ENCODE peak calls at places on chromosomes 4 and X, in four cellular contexts. S is cardiac muscle cell, R is heart right ventricle, E is OCI-LY7. L is an unnamed sample.

GRCh38 chr4:2333356-2333841 is 71.5 kb upstream of the MXD4 start:
- DNase-seq in S (no peak), E (no peak), R (no peak), L (peak; percentile 48)

GRCh38 chr4:184805462-184806245 is 20.1 kb downstream of the ACSL1 start:
- DNase-seq in E (no peak), R (peak; percentile 87), S (no peak), L (peak; percentile 68)

GRCh38 chrX:45422216-45422925 is 221.7 kb upstream of the DIPK2B start:
- DNase-seq in R (no peak), S (no peak), E (no peak), L (no peak)

GRCh38 chr4:79455216-79455615 is 47.2 kb upstream of the GK2 start:
- DNase-seq in E (no peak), R (no peak), S (peak; percentile 65), L (no peak)

GRCh38 chr4:118557298-118557851 is 127.8 kb upstream of the METTL14 start:
- DNase-seq in E (no peak), S (peak; percentile 42), R (no peak), L (no peak)

GRCh38 chr4:108172231-108172779 is 3.6 kb upstream of the LEF1 start:
- DNase-seq in E (peak; percentile 39), R (peak; percentile 6), S (peak; percentile 29), L (peak; percentile 67)

GRCh38 chrX:10990418-10990817 is 120.7 kb upstream of the HCCS start:
- DNase-seq in R (no peak), S (no peak), E (no peak), L (no peak)

GRCh38 chrX:54044877-54045328 is 630 bp upstream of the PHF8 start:
- DNase-seq in R (no peak), S (no peak), E (no peak), L (peak; percentile 7)

GRCh38 chr4:122224348-122224747 is 72.2 kb downstream of the BLTP1 start:
- DNase-seq in E (peak; percentile 4), S (peak; percentile 21), R (peak; percentile 5), L (peak; percentile 12)

GRCh38 chr4:70915048-70915815 is 13.1 kb downstream of the MOB1B start:
- DNase-seq in R (no peak), S (peak; percentile 19), E (no peak), L (no peak)

GRCh38 chr4:138804705-138805104 is 210.9 kb upstream of the NOCT start:
- DNase-seq in R (no peak), E (no peak), S (no peak), L (peak; percentile 43)

GRCh38 chrX:127011629-127012028 is 192.1 kb downstream of the PRR32 start:
- DNase-seq in R (no peak), S (no peak), E (no peak), L (no peak)

GRCh38 chrX:150063673-150064072 is 125.4 kb upstream of the EOLA2 start:
- DNase-seq in R (no peak), S (no peak), E (no peak), L (no peak)

GRCh38 chrX:49166914-49167739 is 4.6 kb downstream of the MAGIX start:
- DNase-seq in R (peak; percentile 72), E (peak; percentile 69), S (peak; percentile 87), L (no peak)

GRCh38 chr4:83331959-83332358 is 2.7 kb downstream of the HPSE start:
- DNase-seq in E (no peak), R (no peak), S (no peak), L (no peak)

GRCh38 chr4:25905371-25905770 is 8.6 kb upstream of the SMIM20 start:
- DNase-seq in E (no peak), S (no peak), R (no peak), L (no peak)

GRCh38 chr4:19832388-19832787 is 419.3 kb upstream of the SLIT2 start:
- DNase-seq in E (no peak), S (no peak), R (no peak), L (no peak)

GRCh38 chr4:152316969-152317368 is 218.9 kb downstream of the FBXW7 start:
- DNase-seq in R (no peak), E (no peak), S (peak; percentile 4), L (no peak)

GRCh38 chrX:140815868-140816267 is 106.3 kb downstream of the LINC00632 start:
- DNase-seq in R (no peak), E (no peak), S (peak; percentile 69), L (no peak)

GRCh38 chr4:123554263-123554662 is 157.7 kb downstream of the SPRY1 start:
- DNase-seq in R (no peak), S (peak; percentile 26), E (no peak), L (no peak)

GRCh38 chr4:168163106-168163505 is 70.8 kb downstream of the ANXA10 start:
- DNase-seq in R (no peak), S (no peak), E (no peak), L (no peak)

GRCh38 chrX:57821703-57822375 is 88.4 kb downstream of the ZXDA start:
- DNase-seq in S (peak; percentile 71), E (peak; percentile 65), R (peak; percentile 46), L (peak; percentile 22)

GRCh38 chrX:72554448-72555140 is 18.0 kb downstream of the HDAC8 start:
- DNase-seq in E (peak; percentile 1), S (peak; percentile 24), R (no peak), L (peak; percentile 17)

GRCh38 chr4:176499518-176499917 is 179.8 kb downstream of the SPCS3 start:
- DNase-seq in S (peak; percentile 19), R (no peak), E (no peak), L (no peak)

GRCh38 chr4:94634266-94634665 is 123.5 kb upstream of the BMPR1B start:
- DNase-seq in R (no peak), E (no peak), S (peak; percentile 34), L (no peak)

GRCh38 chrX:15675490-15675921 is 10.9 kb upstream of the CLTRN start:
- DNase-seq in E (peak; percentile 80), R (peak; percentile 76), S (peak; percentile 77), L (peak; percentile 90)

GRCh38 chr4:7506119-7506518 is 71.4 kb upstream of the PSAPL1 start:
- DNase-seq in E (no peak), R (no peak), S (peak; percentile 12), L (no peak)

GRCh38 chrX:7841084-7841805 is 1.7 kb upstream of the VCX start:
- DNase-seq in E (no peak), S (no peak), R (no peak), L (no peak)

GRCh38 chr4:8857682-8858187 is 13.9 kb downstream of the HMX1 start:
- DNase-seq in E (no peak), R (no peak), S (no peak), L (no peak)

GRCh38 chrX:19627081-19627480 is 111.8 kb upstream of the MAP3K15 start:
- DNase-seq in R (no peak), E (no peak), S (no peak), L (no peak)

GRCh38 chr4:26150948-26151347 is 169.9 kb upstream of the RBPJ start:
- DNase-seq in R (no peak), S (peak; percentile 25), E (no peak), L (no peak)

DNA sequence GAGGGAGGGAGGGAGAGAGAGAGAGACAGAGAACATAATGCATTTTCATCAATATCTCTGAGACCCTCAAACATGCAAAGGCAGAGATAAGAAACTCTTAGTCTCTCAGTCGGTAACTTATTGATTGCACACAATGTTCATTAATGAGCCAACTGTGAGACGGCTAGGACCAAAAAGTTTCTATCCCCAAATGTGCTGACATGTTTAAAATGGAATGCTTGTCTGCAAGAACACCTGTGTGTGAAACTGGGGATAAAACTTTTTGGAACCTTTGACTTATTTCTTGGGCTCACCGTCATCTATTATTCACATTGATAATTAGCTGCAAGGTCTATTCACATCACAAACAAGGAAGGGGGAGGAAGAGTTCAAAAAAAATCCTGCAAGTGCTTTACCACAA is 477.9 kb downstream of the STIM2 start:
- DNase-seq in S (no peak), R (no peak), E (no peak), L (no peak)
- H3K27ac ChIP-seq in S (no peak overlapping the region), R (no peak overlapping the region), E (no peak overlapping the region), L (no peak overlapping the region)

DNA sequence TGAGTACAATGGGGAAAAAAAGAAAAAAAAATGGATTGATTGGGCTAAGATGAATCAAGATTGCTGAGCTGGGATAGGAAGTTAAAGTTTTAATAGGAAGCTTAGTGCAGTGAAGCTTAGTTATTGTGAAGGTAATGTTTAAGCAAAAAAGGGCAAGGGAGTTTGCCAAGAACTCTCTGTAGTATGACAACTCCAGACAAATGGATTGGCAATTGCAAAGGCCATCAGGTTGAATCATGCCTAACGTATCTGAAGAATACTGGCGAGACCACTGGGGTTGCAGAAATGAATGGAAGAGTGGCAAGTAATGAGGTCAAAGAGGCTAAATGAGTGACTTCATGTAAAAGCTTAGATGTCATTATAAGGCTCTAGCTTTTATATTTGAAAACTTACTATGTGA is 1654.0 kb downstream of the PCDH7 start:
- DNase-seq in S (no peak), R (no peak), E (no peak), L (no peak)
- H3K27ac ChIP-seq in S (no peak overlapping the region), R (no peak overlapping the region), E (no peak overlapping the region), L (no peak overlapping the region)

DNA sequence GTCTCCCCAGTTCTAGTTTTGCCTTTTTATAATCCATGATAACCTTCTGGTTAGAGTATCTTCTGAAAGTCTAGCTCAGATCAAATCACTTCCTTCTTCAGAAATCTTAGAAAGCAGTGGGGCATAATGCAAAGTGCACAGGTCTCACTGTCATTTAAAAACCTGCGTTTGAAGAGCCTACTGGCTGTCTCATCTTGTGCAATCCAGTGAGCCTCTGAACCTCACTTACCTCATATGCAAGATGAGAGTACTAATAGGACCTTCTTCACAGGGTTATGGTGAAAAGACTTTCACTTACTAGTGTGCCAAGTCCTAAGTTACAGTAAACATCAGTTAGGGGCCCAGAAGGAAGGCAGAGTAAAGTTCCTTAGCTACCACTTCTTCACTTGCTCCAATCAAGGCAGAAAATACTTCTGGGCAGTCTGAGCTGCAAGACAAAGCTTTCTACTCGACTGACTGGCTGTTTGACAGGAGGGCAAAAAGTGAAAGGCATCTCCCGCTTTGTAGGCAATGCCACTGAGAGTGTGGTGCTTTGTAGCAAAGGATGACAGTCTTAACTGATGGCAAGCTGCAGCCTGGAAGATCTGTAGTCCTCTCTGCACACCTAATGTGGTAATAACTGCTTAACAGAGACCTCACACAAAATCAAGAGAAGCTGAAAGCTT is 131.2 kb downstream of the ENOX2 start:
- DNase-seq in R (no peak), S (no peak), E (no peak), L (no peak)
- H3K27ac ChIP-seq in R (no peak overlapping the region), S (peak overlapping the region; percentile 96), E (no peak overlapping the region), L (no peak overlapping the region)

GRCh38 chr4:41476310-41476709 is 61.6 kb upstream of the LIMCH1 start:
- DNase-seq in E (no peak), S (no peak), R (no peak), L (no peak)

GRCh38 chr4:41472098-41472497 is 65.9 kb upstream of the LIMCH1 start:
- DNase-seq in R (no peak), S (no peak), E (no peak), L (no peak)

GRCh38 chr4:41468122-41468521 is 69.8 kb upstream of the LIMCH1 start:
- DNase-seq in E (no peak), S (no peak), R (no peak), L (no peak)

GRCh38 chr4:41471126-41471665 is 66.8 kb upstream of the LIMCH1 start:
- DNase-seq in E (no peak), R (no peak), S (no peak), L (no peak)

GRCh38 chr4:41471672-41472071 is 66.3 kb upstream of the LIMCH1 start:
- DNase-seq in E (no peak), R (no peak), S (no peak), L (no peak)
- H3K27ac ChIP-seq in E (no peak overlapping the region), R (no peak overlapping the region), S (no peak overlapping the region), L (no peak overlapping the region)

L was measured in WERI-Rb-1.